ENCODE peak calls at places on chromosome 3, in eight cellular contexts. H, J, U, B, Z, S, L and W are unnamed samples.

GRCh38 chr3:136070334-136070733 is 104.8 kb downstream of the PPP2R3A start:
- DNase-seq in H (no peak), J (peak; percentile 87), U (peak; percentile 15), B (peak; percentile 87), Z (peak; percentile 66), S (no peak), L (no peak), W (no peak)

GRCh38 chr3:177813322-177813721 is 616.0 kb upstream of the TBL1XR1 start:
- DNase-seq in H (peak; percentile 48), J (peak; percentile 89), U (no peak), B (no peak), Z (no peak), S (no peak), L (no peak), W (peak; percentile 37)

GRCh38 chr3:31770822-31771326 is 210.2 kb downstream of the OSBPL10 start:
- DNase-seq in H (no peak), J (no peak), U (no peak), B (no peak), Z (no peak), S (no peak), L (no peak), W (no peak)

GRCh38 chr3:16084887-16085286 is 89.6 kb upstream of the GALNT15 start:
- DNase-seq in H (no peak), J (no peak), U (no peak), B (no peak), Z (no peak), S (no peak), L (no peak), W (no peak)

GRCh38 chr3:146750196-146750595 is 145.1 kb upstream of the PLSCR5 start:
- DNase-seq in H (no peak), J (no peak), U (no peak), B (no peak), Z (no peak), S (no peak), L (no peak), W (no peak)

GRCh38 chr3:81744366-81744765 is 17.1 kb downstream of the GBE1 start:
- DNase-seq in H (no peak), J (peak; percentile 87), U (no peak), B (peak; percentile 87), Z (peak; percentile 77), S (no peak), L (no peak), W (no peak)

GRCh38 chr3:137300703-137301102 is 342.9 kb downstream of the IL20RB start:
- DNase-seq in H (no peak), J (no peak), U (no peak), B (no peak), Z (no peak), S (no peak), L (no peak), W (no peak)

GRCh38 chr3:126406389-126407296 is 11.9 kb downstream of the CFAP100 start:
- DNase-seq in H (no peak), J (no peak), U (no peak), B (no peak), Z (no peak), S (no peak), L (no peak), W (no peak)

GRCh38 chr3:169760479-169760878 is 4.4 kb downstream of the TERC start:
- DNase-seq in H (no peak), J (peak; percentile 68), U (peak; percentile 73), B (no peak), Z (no peak), S (no peak), L (no peak), W (no peak)

GRCh38 chr3:25474000-25474399 is 45.9 kb downstream of the RARB start:
- DNase-seq in H (no peak), J (no peak), U (no peak), B (no peak), Z (no peak), S (no peak), L (no peak), W (no peak)

GRCh38 chr3:22113453-22113852 is 362.4 kb upstream of the ZNF385D start:
- DNase-seq in H (no peak), J (no peak), U (no peak), B (no peak), Z (no peak), S (no peak), L (no peak), W (no peak)

GRCh38 chr3:23183114-23183513 is 20.0 kb upstream of the UBE2E2 start:
- DNase-seq in H (no peak), J (no peak), U (no peak), B (no peak), Z (no peak), S (no peak), L (no peak), W (no peak)